ENCODE peak calls at places on chromosomes 1 and 21, in eight cellular contexts. I is cardiac muscle cell, O is uterus, Y is transverse colon, F is body of pancreas, U is Caco-2, Z is heart left ventricle, D is tibial nerve. V is an unnamed sample. For H3K27me3, the result is how much of the 10 kb centered on the place peaks cover.

GRCh38 chr21:43767980-43768867 is 7.9 kb downstream of the CSTB start:
- DNase-seq in O (no peak), D (peak), I (peak), Z (no peak), Y (peak), U (peak), F (peak), V (no peak)

GRCh38 chr1:239912471-239912870 is 179.2 kb upstream of the FMN2 start:
- DNase-seq in O (no peak), U (no peak), I (no peak), Z (no peak), F (no peak), Y (no peak), D (no peak), V (peak)

GRCh38 chr1:7727816-7728477 is 43.1 kb upstream of the VAMP3 start:
- DNase-seq in U (no peak), Y (no peak), F (no peak), Z (no peak), D (no peak), I (no peak), O (no peak), V (peak)

GRCh38 chr1:20618550-20618949 is 14.7 kb upstream of the PINK1 start:
- DNase-seq in D (no peak), O (no peak), Y (no peak), U (no peak), F (no peak), Z (peak), I (no peak), V (no peak)

GRCh38 chr1:85344256-85344694 is 67.8 kb upstream of the BCL10 start:
- DNase-seq in O (no peak), I (peak), U (peak), Z (no peak), D (no peak), Y (peak), F (peak), V (no peak)

GRCh38 chr1:162951553-162952315 is 90.8 kb upstream of the CCDC190 start:
- DNase-seq in O (no peak), D (no peak), F (no peak), U (no peak), I (peak), Z (no peak), Y (no peak), V (no peak)

GRCh38 chr21:43826623-43826974 is 37.2 kb downstream of the RRP1 start:
- DNase-seq in U (no peak), D (no peak), Y (no peak), Z (no peak), I (no peak), O (no peak), F (no peak), V (no peak)

GRCh38 chr1:233844697-233845096 is 59.8 kb upstream of the SLC35F3 start:
- DNase-seq in O (no peak), Y (no peak), D (no peak), Z (no peak), I (peak), F (no peak), U (no peak), V (no peak)

GRCh38 chr1:14570514-14570913 is 28.0 kb upstream of the KAZN start:
- DNase-seq in U (no peak), Z (no peak), I (no peak), F (no peak), D (no peak), Y (no peak), O (no peak), V (no peak)

GRCh38 chr1:158095737-158096335 is 84.9 kb upstream of the CD1D start:
- DNase-seq in F (peak), D (no peak), O (no peak), I (peak), Y (peak), U (no peak), Z (no peak), V (no peak)

GRCh38 chr21:19461481-19462205 is 1058.1 kb upstream of the TMPRSS15 start:
- DNase-seq in O (no peak), Y (no peak), F (no peak), U (no peak), D (no peak), I (no peak), Z (no peak), V (no peak)

GRCh38 chr21:45056505-45056904 is 17.9 kb upstream of the ADARB1 start:
- DNase-seq in U (no peak), I (no peak), D (no peak), Y (no peak), F (no peak), Z (no peak), O (no peak), V (no peak)

GRCh38 chr1:69649383-69649782 is 81.7 kb downstream of the LRRC7 start:
- DNase-seq in F (no peak), O (no peak), Z (no peak), D (no peak), I (no peak), U (no peak), Y (no peak), V (no peak)

GRCh38 chr1:150551784-150552691 is 2.8 kb downstream of the ADAMTSL4 start:
- DNase-seq in F (peak), U (peak), Z (peak), D (peak), Y (peak), O (peak), I (no peak), V (no peak)

GRCh38 chr1:42170779-42171621 is 6.5 kb upstream of the GUCA2A start:
- DNase-seq in U (no peak), D (no peak), I (no peak), F (no peak), Z (no peak), Y (peak), O (no peak), V (no peak)

GRCh38 chr1:3722846-3723245 is 29.4 kb upstream of the CCDC27 start:
- DNase-seq in I (no peak), Y (no peak), Z (no peak), F (no peak), D (no peak), U (no peak), O (no peak), V (no peak)

GRCh38 chr1:3460653-3461237 is 6.3 kb downstream of the ARHGEF16 start:
- DNase-seq in D (no peak), O (no peak), Y (peak), I (peak), F (no peak), Z (no peak), U (peak), V (no peak)

GRCh38 chr21:39885119-39885848 is 18.0 kb downstream of the PCP4 start:
- DNase-seq in U (no peak), O (peak), Y (peak), Z (peak), D (peak), I (peak), F (peak), V (no peak)

GRCh38 chr1:227541129-227541528 is 22.2 kb upstream of the ZNF678 start:
- DNase-seq in Y (no peak), U (no peak), D (no peak), F (peak), I (no peak), Z (no peak), O (peak), V (no peak)

GRCh38 chr1:245420926-245421325 is 266.1 kb downstream of the KIF26B start:
- DNase-seq in O (no peak), F (no peak), Y (no peak), I (no peak), U (no peak), Z (no peak), D (no peak), V (no peak)

GRCh38 chr1:97759078-97759477 is 161.8 kb downstream of the DPYD start:
- DNase-seq in F (no peak), D (no peak), Z (no peak), Y (no peak), I (no peak), O (no peak), U (no peak), V (no peak)

GRCh38 chr1:43620956-43621355 is 29.0 kb upstream of the KDM4A start:
- DNase-seq in Y (no peak), D (no peak), F (no peak), I (no peak), U (no peak), Z (no peak), O (no peak), V (no peak)

GRCh38 chr1:167342846-167343245 is 122.2 kb downstream of the POU2F1 start:
- DNase-seq in F (no peak), Z (no peak), D (no peak), Y (no peak), U (no peak), I (no peak), O (no peak), V (no peak)

GRCh38 chr1:118338991-118339390 is 154.0 kb upstream of the SPAG17 start:
- DNase-seq in D (no peak), O (no peak), Z (no peak), Y (no peak), F (no peak), I (no peak), U (no peak), V (no peak)

GRCh38 chr21:21286170-21286798 is 288.1 kb downstream of the NCAM2 start:
- DNase-seq in D (no peak), O (no peak), U (no peak), Z (no peak), I (no peak), F (no peak), Y (no peak), V (no peak)
- TF ChIP-seq CTCF in D (no peak), O (no peak), U (no peak), Z (no peak), I (no peak), F (no peak), Y (no peak), V (no peak)

GRCh38 chr1:176790771-176791170 is 327.8 kb downstream of the PAPPA2 start:
- DNase-seq in Y (no peak), D (no peak), O (no peak), I (no peak), F (no peak), Z (no peak), U (no peak), V (no peak)
- H3K4me3 ChIP-seq in Y (no peak), D (no peak), O (no peak), I (no peak), F (no peak), Z (no peak), U (no peak), V (no peak)

DNA sequence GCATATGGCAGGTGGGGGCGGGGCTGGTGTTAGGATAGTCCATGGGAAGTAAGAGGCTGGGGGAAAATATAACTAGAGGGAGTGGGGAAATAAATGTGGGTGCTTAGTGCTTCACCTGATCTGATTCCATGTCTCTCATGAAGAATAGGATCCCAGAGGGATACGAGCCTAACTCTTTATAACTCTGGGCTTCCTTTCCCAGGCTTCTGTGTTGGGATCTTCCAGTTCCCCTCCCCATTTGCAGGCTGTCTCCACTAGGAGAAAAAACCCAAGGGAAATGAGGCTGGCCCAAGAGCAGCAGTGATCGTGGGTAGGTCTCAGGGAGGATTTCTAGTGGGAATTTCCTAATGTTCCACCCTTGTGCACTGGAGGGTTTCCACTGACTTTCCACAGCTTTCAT is 1.6 kb downstream of the KCNJ9 start:
- DNase-seq in U (no peak), F (no peak), D (no peak), Y (no peak), I (no peak), O (no peak), Z (no peak), V (no peak)
- H3K27me3 ChIP-seq in U (under half), F (under half), D (under half), Y (half or more), I (half or more), O (under half), Z (half or more), V (under half)

DNA sequence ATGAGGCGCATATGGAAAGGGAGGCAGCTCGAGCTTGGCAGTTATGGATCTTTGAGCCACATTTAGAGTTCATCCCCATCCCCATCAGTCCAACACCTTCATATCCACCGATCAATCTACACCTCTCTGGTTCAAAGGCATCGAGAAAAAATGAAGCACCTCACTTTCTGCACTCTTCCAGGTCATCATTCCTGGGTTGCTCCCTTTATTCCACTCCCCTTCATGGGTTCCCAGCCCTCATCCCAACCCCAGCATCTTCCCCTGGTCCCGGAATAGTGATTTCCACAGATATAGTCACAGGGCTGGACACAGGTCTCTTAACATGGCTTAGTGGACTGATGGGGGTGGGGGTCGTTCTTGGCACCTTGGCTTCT is 354 bp downstream of the HAPLN2 start:
- DNase-seq in F (no peak), I (no peak), Y (no peak), O (no peak), U (no peak), Z (no peak), D (no peak), V (no peak)
- TF ChIP-seq CTCF in F (no peak), I (no peak), Y (no peak), O (no peak), U (no peak), Z (no peak), D (no peak), V (no peak)

V was measured in dorsolateral prefrontal cortex.